ENCODE peak calls at places on chromosomes 6 and 20, in five cellular contexts. F is spleen, R is Peyer's patch, S is upper lobe of left lung, W is body of pancreas. A is an unnamed sample.

GRCh38 chr6:45617441-45617840 is 239.7 kb upstream of the SUPT3H start:
- DNase-seq in R (no peak), F (no peak), W (no peak), S (no peak), A (no peak)

GRCh38 chr6:114162691-114163090 is 180.1 kb downstream of the HS3ST5 start:
- DNase-seq in W (no peak), S (no peak), F (no peak), R (no peak), A (no peak)

GRCh38 chr6:83096791-83097190 is 29.3 kb downstream of the DOP1A start:
- DNase-seq in F (no peak), R (no peak), S (no peak), W (no peak), A (no peak)

GRCh38 chr6:166474721-166475565 is 92.2 kb upstream of the MPC1 start:
- DNase-seq in S (no peak), F (peak), W (peak), R (peak), A (no peak)

GRCh38 chr6:148193063-148193680 is 149.5 kb upstream of the SASH1 start:
- DNase-seq in F (no peak), R (peak), S (peak), W (no peak), A (no peak)

GRCh38 chr6:168078199-168078942 is 641 bp downstream of the FRMD1 start:
- DNase-seq in F (no peak), W (no peak), S (no peak), R (no peak), A (no peak)

GRCh38 chr20:58153121-58153520 is 75.3 kb downstream of the ANKRD60 start:
- DNase-seq in W (no peak), F (no peak), S (no peak), R (no peak), A (no peak)

GRCh38 chr6:88814909-88815308 is 148.5 kb downstream of the RNGTT start:
- DNase-seq in R (peak), W (no peak), F (no peak), S (no peak), A (no peak)

GRCh38 chr6:92534109-92534508 is 885.2 kb downstream of the EPHA7 start:
- DNase-seq in S (no peak), W (no peak), R (no peak), F (no peak), A (no peak)

GRCh38 chr6:20791074-20791473 is 256.8 kb downstream of the CDKAL1 start:
- DNase-seq in F (no peak), R (no peak), S (no peak), W (no peak), A (no peak)

GRCh38 chr6:41974281-41974825 is 32.7 kb upstream of the CCND3 start:
- DNase-seq in W (no peak), F (no peak), R (peak), S (peak), A (no peak)

GRCh38 chr6:150153905-150154492 is 11.2 kb downstream of the PPP1R14C start:
- DNase-seq in F (no peak), R (no peak), S (no peak), W (no peak), A (no peak)

GRCh38 chr6:33029297-33030184 is 20.1 kb upstream of the HLA-DOA start:
- DNase-seq in S (peak), F (peak), W (no peak), R (peak), A (no peak)

GRCh38 chr6:116783852-116784251 is 18.3 kb upstream of the FAM162B start:
- DNase-seq in R (no peak), W (no peak), S (no peak), F (no peak), A (no peak)

GRCh38 chr6:119552016-119552415 is 202.5 kb upstream of the MAN1A1 start:
- DNase-seq in S (no peak), F (no peak), R (no peak), W (no peak), A (no peak)

GRCh38 chr6:108800510-108800909 is 47.7 kb upstream of the ARMC2 start:
- DNase-seq in R (no peak), F (no peak), W (no peak), S (no peak), A (no peak)

GRCh38 chr6:105326216-105326615 is 76.7 kb downstream of the PREP start:
- DNase-seq in R (peak), W (peak), S (peak), F (no peak), A (no peak)

GRCh38 chr20:46894579-46894958 is at the start of gene EYA2:
- DNase-seq in W (no peak), F (no peak), R (no peak), S (no peak), A (no peak)

GRCh38 chr6:149484733-149485700 is at the start of gene ZC3H12D:
- DNase-seq in R (peak), W (no peak), S (peak), F (peak), A (peak)

GRCh38 chr6:42819803-42820508 is 38.1 kb downstream of the BICRAL start:
- DNase-seq in S (peak), W (peak), F (no peak), R (no peak), A (peak)

GRCh38 chr20:60787264-60787663 is 464.8 kb upstream of the CDH4 start:
- DNase-seq in S (no peak), F (no peak), R (no peak), W (no peak), A (no peak)

GRCh38 chr6:1773697-1774096 is 164.0 kb downstream of the FOXC1 start:
- DNase-seq in F (no peak), R (no peak), S (no peak), W (no peak), A (peak)

GRCh38 chr6:143549630-143550268 is 38.2 kb upstream of the FUCA2 start:
- DNase-seq in F (no peak), R (no peak), W (no peak), S (no peak), A (no peak)

GRCh38 chr6:706161-706560 is 13.2 kb upstream of the EXOC2 start:
- DNase-seq in W (no peak), F (no peak), R (no peak), S (no peak), A (no peak)

GRCh38 chr20:626579-626978 is 16.5 kb upstream of the TCF15 start:
- DNase-seq in R (no peak), W (no peak), S (no peak), F (no peak), A (no peak)

GRCh38 chr6:105624055-105624454 is 221.2 kb upstream of the PREP start:
- DNase-seq in S (no peak), F (no peak), R (no peak), W (no peak), A (no peak)

GRCh38 chr6:44161997-44162338 is 3.3 kb downstream of the CAPN11 start:
- DNase-seq in R (no peak), W (peak), S (no peak), F (no peak), A (peak)

GRCh38 chr6:166624275-166624674 is 2.8 kb downstream of the RPS6KA2 start:
- DNase-seq in R (no peak), S (peak), W (no peak), F (no peak), A (peak)

GRCh38 chr20:4511776-4512175 is 209.9 kb upstream of the PRND start:
- DNase-seq in R (no peak), W (no peak), F (no peak), S (no peak), A (no peak)

GRCh38 chr6:169253341-169253740 is 305 bp downstream of the THBS2 start:
- DNase-seq in F (no peak), W (no peak), S (no peak), R (peak), A (no peak)

GRCh38 chr6:138722425-138723371 is 50.9 kb upstream of the CCDC28A start:
- DNase-seq in F (no peak), S (no peak), R (no peak), W (no peak), A (peak)

GRCh38 chr20:50216543-50217206 is 26.0 kb downstream of the CEBPB start:
- DNase-seq in W (no peak), S (no peak), R (no peak), F (no peak), A (no peak)

GRCh38 chr6:133594551-133594950 is 294.4 kb upstream of the TCF21 start:
- DNase-seq in S (no peak), W (no peak), R (no peak), F (no peak), A (no peak)

GRCh38 chr6:12422848-12423247 is 132.7 kb downstream of the EDN1 start:
- DNase-seq in S (no peak), W (no peak), R (no peak), F (no peak), A (no peak)

GRCh38 chr6:85677243-85677956 is 34.7 kb upstream of the SYNCRIP start:
- DNase-seq in S (no peak), R (no peak), W (no peak), F (no peak), A (peak)

GRCh38 chr6:85676086-85676729 is 33.5 kb upstream of the SYNCRIP start:
- DNase-seq in W (no peak), S (no peak), R (no peak), F (no peak), A (peak)

GRCh38 chr6:85674604-85675003 is 31.9 kb upstream of the SYNCRIP start:
- DNase-seq in S (no peak), R (no peak), F (no peak), W (no peak), A (peak)

GRCh38 chr6:85673198-85674139 is 30.8 kb upstream of the SYNCRIP start:
- DNase-seq in S (no peak), F (no peak), W (no peak), R (no peak), A (peak)

DNA sequence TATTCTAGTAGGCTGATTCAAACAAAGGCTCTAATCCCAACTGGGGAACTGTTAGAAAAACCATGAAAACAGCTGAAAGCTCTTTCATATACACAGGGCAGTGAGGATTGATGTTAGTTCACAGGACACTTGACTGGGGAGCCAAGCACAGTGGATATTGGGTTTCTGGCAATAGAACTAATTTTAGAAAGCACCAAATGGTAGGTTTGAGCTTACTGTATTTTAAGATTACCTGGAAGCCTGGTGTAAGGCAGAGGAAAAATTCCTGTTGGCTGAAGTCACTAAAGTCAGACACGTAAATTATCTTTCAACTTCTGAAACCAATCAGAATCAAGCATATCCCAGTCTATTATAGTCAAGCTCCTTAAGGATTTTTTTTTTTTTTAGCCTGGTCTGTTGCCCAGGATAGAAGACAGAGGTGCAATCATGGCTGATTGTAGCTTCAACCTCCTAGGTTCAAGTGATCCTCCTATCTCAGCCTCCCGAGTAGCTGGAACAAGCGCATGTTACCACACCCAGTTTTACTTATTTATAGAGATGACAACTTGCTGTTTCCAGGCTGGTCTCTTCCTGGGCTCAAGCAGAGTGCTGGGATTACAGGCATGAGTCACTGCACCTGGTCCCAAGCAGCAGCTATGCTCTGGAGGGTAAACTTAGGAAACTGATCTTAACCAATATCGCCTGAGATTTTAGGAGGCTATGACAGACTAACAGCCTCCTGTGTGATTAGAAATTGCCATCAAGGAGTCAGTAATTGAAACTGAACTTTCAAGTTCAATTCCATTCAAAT is 32.5 kb upstream of the SYNCRIP start:
- DNase-seq in W (no peak), F (no peak), R (peak), S (no peak), A (peak)
- TF ChIP-seq POLR2A in W (no peak), F (no peak), R (peak), S (no peak), A (no peak)

DNA sequence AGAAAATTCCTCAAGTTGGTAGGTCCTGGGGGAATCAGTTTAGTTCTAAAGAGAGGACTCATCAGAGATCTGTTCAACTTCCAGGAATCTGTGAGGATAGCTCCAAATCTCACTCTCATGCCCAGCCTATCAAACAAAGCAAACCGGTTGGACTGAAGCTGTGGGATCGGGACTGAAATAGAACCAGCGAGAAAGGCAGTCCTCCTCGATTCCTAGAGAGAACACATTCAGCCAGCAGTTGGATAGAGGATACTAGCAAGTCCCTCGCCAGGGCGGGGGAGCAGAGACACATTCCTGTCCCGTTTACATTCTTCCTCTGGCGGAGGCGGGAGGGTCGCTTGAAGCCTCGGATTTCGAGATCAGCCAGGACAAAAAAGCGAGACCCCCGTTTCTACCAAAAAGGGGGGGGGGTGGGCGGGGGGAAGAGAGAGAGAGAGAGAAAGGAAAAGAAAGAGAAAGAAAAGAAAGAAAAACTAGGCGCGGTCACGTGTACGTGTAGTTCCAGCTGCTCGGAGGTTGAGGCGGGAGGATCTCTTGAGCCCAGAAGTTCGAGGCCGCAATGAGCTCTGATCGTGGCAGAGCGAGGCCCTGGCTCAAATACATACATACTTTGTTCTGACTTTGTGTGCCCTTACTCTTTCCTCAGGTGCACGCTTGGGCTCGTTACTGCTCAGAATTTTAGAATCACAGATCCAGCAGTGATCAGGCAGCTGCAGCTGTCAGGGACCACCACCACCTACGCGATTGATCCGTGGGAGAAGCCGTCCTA is 19.5 kb downstream of the ZNF311 start:
- DNase-seq in R (peak), S (peak), W (peak), F (peak), A (peak)
- H3K4me3 ChIP-seq in R (peak), S (peak), W (peak), F (peak), A (no peak)

DNA sequence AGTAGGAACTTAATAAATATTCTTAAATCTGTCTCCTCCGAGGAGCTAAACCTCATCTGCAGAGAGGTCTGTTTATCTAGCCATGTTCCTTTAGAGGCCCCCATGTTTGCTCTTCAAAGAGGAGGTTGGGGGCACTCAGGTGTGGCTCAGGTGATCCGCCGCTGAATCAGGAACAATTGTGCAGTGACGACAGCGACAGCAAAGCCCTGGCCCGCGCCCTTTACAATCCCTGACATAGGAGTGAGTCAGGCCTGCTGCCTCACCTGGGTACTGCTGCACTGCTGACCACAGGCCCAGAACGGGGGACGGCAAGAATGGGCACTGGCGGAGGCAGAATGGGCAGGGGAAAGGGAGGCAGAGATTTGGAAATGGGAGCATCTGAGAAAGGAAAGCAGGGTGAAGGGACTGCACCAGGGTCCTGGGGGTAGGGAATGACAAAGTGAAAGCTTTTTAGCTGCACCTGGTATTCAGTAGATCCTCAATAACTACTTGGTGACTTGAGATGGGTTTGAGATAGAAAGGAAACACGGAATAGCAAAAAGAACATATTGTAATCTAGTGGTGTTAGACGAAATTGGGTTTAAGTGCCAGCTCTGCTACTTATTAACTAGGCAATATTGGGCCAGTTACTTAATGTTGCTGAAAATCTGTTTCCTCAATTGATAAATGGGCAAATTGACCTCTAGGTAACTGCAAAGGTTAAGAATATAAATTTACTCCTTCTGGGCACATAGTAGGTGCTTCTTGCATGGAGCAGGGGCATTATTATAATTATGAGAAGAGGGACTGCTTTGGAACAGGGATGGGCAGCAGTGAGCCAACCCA is 5.4 kb upstream of the IER3 start:
- DNase-seq in R (peak), F (no peak), S (no peak), W (peak), A (no peak)
- TF ChIP-seq POLR2A in R (peak), F (no peak), S (no peak), W (peak), A (no peak)

GRCh38 chr20:45366631-45367030 is 3.7 kb downstream of the SYS1 start:
- DNase-seq in F (no peak), R (no peak), S (peak), W (no peak), A (no peak)
- H3K4me3 ChIP-seq in F (no peak), R (no peak), S (no peak), W (no peak), A (no peak)

GRCh38 chr6:157518399-157519250 is 137.6 kb downstream of the ZDHHC14 start:
- DNase-seq in R (no peak), F (no peak), W (no peak), S (no peak), A (no peak)
- TF ChIP-seq POLR2A in R (no peak), F (no peak), W (no peak), S (no peak), A (no peak)

GRCh38 chr20:41249371-41249770 is 68.2 kb downstream of the ZHX3 start:
- DNase-seq in F (no peak), S (peak), W (peak), R (peak), A (no peak)

GRCh38 chr20:41245086-41245707 is 72.3 kb downstream of the ZHX3 start:
- DNase-seq in F (no peak), R (no peak), S (no peak), W (no peak), A (no peak)

GRCh38 chr20:41247523-41248370 is 69.8 kb downstream of the ZHX3 start:
- DNase-seq in R (no peak), F (no peak), S (no peak), W (no peak), A (peak)

GRCh38 chr20:41249781-41250281 is 67.7 kb downstream of the ZHX3 start:
- DNase-seq in R (no peak), S (no peak), F (no peak), W (no peak), A (peak)

DNA sequence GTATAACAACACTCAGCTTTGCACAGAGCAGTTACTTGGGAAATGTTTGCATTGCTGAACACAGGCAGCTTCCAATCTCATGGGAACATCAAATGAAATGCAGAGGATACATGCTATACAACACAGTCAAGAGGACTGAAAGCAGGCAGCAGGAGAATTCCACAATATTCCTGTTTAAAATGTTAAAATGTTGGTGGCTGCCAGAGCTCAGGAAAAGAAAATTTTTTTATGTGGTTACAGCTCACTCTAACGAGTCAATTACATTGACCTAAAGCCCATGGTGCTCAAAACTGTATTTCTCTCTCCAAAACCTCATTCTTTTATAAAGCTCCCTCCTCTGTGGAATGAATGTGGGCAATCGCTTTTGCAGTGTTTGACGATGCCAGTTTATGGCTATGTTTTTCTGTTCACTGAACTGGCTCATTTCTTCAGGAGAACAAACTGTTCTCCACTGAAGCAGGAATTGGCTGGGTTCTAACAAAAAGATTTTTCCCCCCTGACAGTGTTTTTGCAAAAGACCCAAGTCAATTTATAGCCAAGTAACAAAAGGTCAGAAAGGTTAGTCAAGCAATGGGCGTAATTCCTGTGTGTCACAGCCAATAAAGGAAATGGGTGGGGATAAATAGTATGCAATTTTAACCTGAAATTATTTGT is 69.0 kb downstream of the ZHX3 start:
- DNase-seq in S (no peak), F (no peak), W (no peak), R (no peak), A (no peak)
- H3K4me3 ChIP-seq in S (no peak), F (no peak), W (no peak), R (no peak), A (no peak)

GRCh38 chr6:27129095-27129815 is 118.2 kb upstream of the PRSS16 start:
- DNase-seq in R (no peak), W (no peak), F (no peak), S (no peak), A (no peak)
- TF ChIP-seq POLR2A in R (no peak), W (no peak), F (no peak), S (no peak), A (no peak)

DNA sequence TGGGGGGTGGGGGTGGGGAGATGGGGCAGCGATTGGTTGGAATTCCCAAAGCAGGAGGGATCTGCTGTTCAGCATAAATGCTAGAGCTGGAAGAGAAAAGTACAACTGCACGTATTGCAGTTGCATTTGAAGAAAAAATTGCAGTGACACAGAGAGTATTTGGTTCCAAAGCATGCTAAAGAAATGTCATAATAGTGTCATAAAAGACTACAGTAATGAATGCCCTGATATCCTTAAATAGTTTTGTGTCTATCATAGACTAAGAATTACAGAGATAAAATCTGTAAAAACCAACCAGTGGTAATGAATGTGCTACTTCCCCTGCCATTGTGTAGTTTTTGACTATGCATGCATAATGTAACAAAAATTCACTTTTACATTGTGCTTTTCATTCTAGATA is 693.6 kb upstream of the SLC35B3 start:
- DNase-seq in F (no peak), S (no peak), R (no peak), W (no peak), A (no peak)
- H3K4me3 ChIP-seq in F (no peak), S (no peak), R (no peak), W (no peak), A (no peak)

GRCh38 chr6:91476000-91476399 is 889.1 kb upstream of the MAP3K7 start:
- DNase-seq in R (peak), W (peak), F (no peak), S (peak), A (no peak)
- TF ChIP-seq POLR2A in R (no peak), W (no peak), F (no peak), S (no peak), A (no peak)